ENCODE peak calls at places on chromosomes 11 and 22, in ten cellular contexts. One of them, this sample, is unnamed.

GRCh38 chr11:95108671-95109551 is 19.3 kb downstream of the ENDOD1 start:
- DNase-seq in suprapubic skin: no peak
- DNase-seq in adrenal gland: no peak
- DNase-seq in heart right ventricle: peak
- DNase-seq in CD8-positive, alpha-beta memory T cell: no peak
- DNase-seq in fibroblast of pulmonary artery: peak
- DNase-seq in choroid plexus epithelial cell: peak
- DNase-seq in bronchial epithelial cell: no peak
- DNase-seq in esophagus squamous epithelium: no peak
- DNase-seq in ovary: no peak
- DNase-seq in this sample: peak

GRCh38 chr22:38696606-38697005 is 4.1 kb downstream of the JOSD1 start:
- DNase-seq in suprapubic skin: no peak
- DNase-seq in fibroblast of pulmonary artery: peak
- DNase-seq in CD8-positive, alpha-beta memory T cell: no peak
- DNase-seq in choroid plexus epithelial cell: peak
- DNase-seq in heart right ventricle: peak
- DNase-seq in ovary: no peak
- DNase-seq in esophagus squamous epithelium: no peak
- DNase-seq in bronchial epithelial cell: peak
- DNase-seq in adrenal gland: peak
- DNase-seq in this sample: peak

GRCh38 chr22:20567371-20567847 is 60.0 kb downstream of the MED15 start:
- DNase-seq in fibroblast of pulmonary artery: no peak
- DNase-seq in esophagus squamous epithelium: no peak
- DNase-seq in heart right ventricle: no peak
- DNase-seq in CD8-positive, alpha-beta memory T cell: no peak
- DNase-seq in suprapubic skin: no peak
- DNase-seq in bronchial epithelial cell: peak
- DNase-seq in choroid plexus epithelial cell: no peak
- DNase-seq in adrenal gland: no peak
- DNase-seq in ovary: no peak
- DNase-seq in this sample: peak

GRCh38 chr11:848380-848931 is 5.8 kb downstream of the TSPAN4 start:
- DNase-seq in CD8-positive, alpha-beta memory T cell: peak
- DNase-seq in heart right ventricle: no peak
- DNase-seq in fibroblast of pulmonary artery: peak
- DNase-seq in bronchial epithelial cell: no peak
- DNase-seq in suprapubic skin: no peak
- DNase-seq in esophagus squamous epithelium: no peak
- DNase-seq in choroid plexus epithelial cell: peak
- DNase-seq in ovary: no peak
- DNase-seq in adrenal gland: peak
- DNase-seq in this sample: no peak

GRCh38 chr11:82009133-82009532 is 724.5 kb downstream of the FAM181B start:
- DNase-seq in bronchial epithelial cell: no peak
- DNase-seq in suprapubic skin: no peak
- DNase-seq in CD8-positive, alpha-beta memory T cell: no peak
- DNase-seq in ovary: no peak
- DNase-seq in adrenal gland: no peak
- DNase-seq in heart right ventricle: no peak
- DNase-seq in fibroblast of pulmonary artery: no peak
- DNase-seq in choroid plexus epithelial cell: no peak
- DNase-seq in esophagus squamous epithelium: no peak
- DNase-seq in this sample: no peak

GRCh38 chr11:126134461-126135155 is 71.9 kb upstream of the CDON start:
- DNase-seq in heart right ventricle: no peak
- DNase-seq in CD8-positive, alpha-beta memory T cell: no peak
- DNase-seq in adrenal gland: no peak
- DNase-seq in esophagus squamous epithelium: no peak
- DNase-seq in suprapubic skin: no peak
- DNase-seq in ovary: no peak
- DNase-seq in bronchial epithelial cell: no peak
- DNase-seq in choroid plexus epithelial cell: no peak
- DNase-seq in fibroblast of pulmonary artery: no peak
- DNase-seq in this sample: peak

GRCh38 chr22:42388130-42388797 is 43.9 kb downstream of the NFAM1 start:
- DNase-seq in bronchial epithelial cell: peak
- DNase-seq in ovary: no peak
- DNase-seq in choroid plexus epithelial cell: peak
- DNase-seq in suprapubic skin: no peak
- DNase-seq in fibroblast of pulmonary artery: peak
- DNase-seq in esophagus squamous epithelium: no peak
- DNase-seq in adrenal gland: no peak
- DNase-seq in heart right ventricle: no peak
- DNase-seq in CD8-positive, alpha-beta memory T cell: no peak
- DNase-seq in this sample: no peak

GRCh38 chr11:126733685-126734084 is 266.9 kb downstream of the KIRREL3 start:
- DNase-seq in CD8-positive, alpha-beta memory T cell: no peak
- DNase-seq in ovary: no peak
- DNase-seq in heart right ventricle: no peak
- DNase-seq in suprapubic skin: no peak
- DNase-seq in esophagus squamous epithelium: no peak
- DNase-seq in bronchial epithelial cell: no peak
- DNase-seq in adrenal gland: no peak
- DNase-seq in fibroblast of pulmonary artery: no peak
- DNase-seq in choroid plexus epithelial cell: no peak
- DNase-seq in this sample: no peak

GRCh38 chr11:76148941-76149613 is 57.2 kb downstream of the WNT11 start:
- DNase-seq in fibroblast of pulmonary artery: peak
- DNase-seq in esophagus squamous epithelium: no peak
- DNase-seq in suprapubic skin: no peak
- DNase-seq in ovary: no peak
- DNase-seq in adrenal gland: no peak
- DNase-seq in bronchial epithelial cell: no peak
- DNase-seq in CD8-positive, alpha-beta memory T cell: no peak
- DNase-seq in choroid plexus epithelial cell: peak
- DNase-seq in heart right ventricle: peak
- DNase-seq in this sample: no peak

GRCh38 chr11:120215634-120216033 is 4.8 kb downstream of the OAF start:
- DNase-seq in bronchial epithelial cell: no peak
- DNase-seq in esophagus squamous epithelium: no peak
- DNase-seq in heart right ventricle: peak
- DNase-seq in adrenal gland: peak
- DNase-seq in fibroblast of pulmonary artery: peak
- DNase-seq in suprapubic skin: no peak
- DNase-seq in ovary: peak
- DNase-seq in choroid plexus epithelial cell: peak
- DNase-seq in CD8-positive, alpha-beta memory T cell: no peak
- DNase-seq in this sample: peak

GRCh38 chr11:69013009-69013951 is at the start of gene MRGPRF:
- DNase-seq in CD8-positive, alpha-beta memory T cell: no peak
- DNase-seq in adrenal gland: peak
- DNase-seq in choroid plexus epithelial cell: peak
- DNase-seq in fibroblast of pulmonary artery: peak
- DNase-seq in ovary: peak
- DNase-seq in suprapubic skin: peak
- DNase-seq in esophagus squamous epithelium: no peak
- DNase-seq in bronchial epithelial cell: no peak
- DNase-seq in heart right ventricle: peak
- DNase-seq in this sample: peak

GRCh38 chr11:18588297-18589252 is at the start of gene UEVLD:
- DNase-seq in adrenal gland: peak
- DNase-seq in CD8-positive, alpha-beta memory T cell: peak
- DNase-seq in heart right ventricle: peak
- DNase-seq in choroid plexus epithelial cell: peak
- DNase-seq in bronchial epithelial cell: peak
- DNase-seq in esophagus squamous epithelium: no peak
- DNase-seq in ovary: peak
- DNase-seq in suprapubic skin: peak
- DNase-seq in fibroblast of pulmonary artery: peak
- DNase-seq in this sample: peak

GRCh38 chr11:18594999-18595749 is 4.4 kb upstream of the MISFA start:
- DNase-seq in suprapubic skin: no peak
- DNase-seq in fibroblast of pulmonary artery: no peak
- DNase-seq in esophagus squamous epithelium: no peak
- DNase-seq in ovary: no peak
- DNase-seq in bronchial epithelial cell: peak
- DNase-seq in heart right ventricle: no peak
- DNase-seq in CD8-positive, alpha-beta memory T cell: no peak
- DNase-seq in adrenal gland: peak
- DNase-seq in choroid plexus epithelial cell: peak
- DNase-seq in this sample: peak

GRCh38 chr11:18590573-18590972 is 2.0 kb upstream of the UEVLD start:
- DNase-seq in choroid plexus epithelial cell: no peak
- DNase-seq in CD8-positive, alpha-beta memory T cell: no peak
- DNase-seq in adrenal gland: peak
- DNase-seq in fibroblast of pulmonary artery: no peak
- DNase-seq in suprapubic skin: no peak
- DNase-seq in heart right ventricle: no peak
- DNase-seq in esophagus squamous epithelium: no peak
- DNase-seq in ovary: no peak
- DNase-seq in bronchial epithelial cell: no peak
- DNase-seq in this sample: no peak
- H3K4me3 ChIP-seq in choroid plexus epithelial cell: no peak
- H3K4me3 ChIP-seq in CD8-positive, alpha-beta memory T cell: no peak
- H3K4me3 ChIP-seq in adrenal gland: no peak
- H3K4me3 ChIP-seq in fibroblast of pulmonary artery: no peak
- H3K4me3 ChIP-seq in suprapubic skin: no peak
- H3K4me3 ChIP-seq in heart right ventricle: no peak
- H3K4me3 ChIP-seq in esophagus squamous epithelium: no peak
- H3K4me3 ChIP-seq in ovary: no peak
- H3K4me3 ChIP-seq in bronchial epithelial cell: no peak
- H3K4me3 ChIP-seq in this sample: no peak

GRCh38 chr11:48007677-48008076 is 27.3 kb downstream of the PTPRJ start:
- DNase-seq in choroid plexus epithelial cell: no peak
- DNase-seq in fibroblast of pulmonary artery: no peak
- DNase-seq in CD8-positive, alpha-beta memory T cell: no peak
- DNase-seq in adrenal gland: peak
- DNase-seq in bronchial epithelial cell: no peak
- DNase-seq in ovary: no peak
- DNase-seq in heart right ventricle: no peak
- DNase-seq in suprapubic skin: no peak
- DNase-seq in esophagus squamous epithelium: no peak
- DNase-seq in this sample: peak

GRCh38 chr11:48005133-48005532 is 24.8 kb downstream of the PTPRJ start:
- DNase-seq in choroid plexus epithelial cell: peak
- DNase-seq in fibroblast of pulmonary artery: peak
- DNase-seq in esophagus squamous epithelium: no peak
- DNase-seq in heart right ventricle: no peak
- DNase-seq in bronchial epithelial cell: no peak
- DNase-seq in adrenal gland: no peak
- DNase-seq in CD8-positive, alpha-beta memory T cell: no peak
- DNase-seq in suprapubic skin: no peak
- DNase-seq in ovary: no peak
- DNase-seq in this sample: peak

GRCh38 chr11:48005878-48006277 is 25.5 kb downstream of the PTPRJ start:
- DNase-seq in CD8-positive, alpha-beta memory T cell: no peak
- DNase-seq in ovary: no peak
- DNase-seq in adrenal gland: no peak
- DNase-seq in esophagus squamous epithelium: no peak
- DNase-seq in choroid plexus epithelial cell: no peak
- DNase-seq in bronchial epithelial cell: no peak
- DNase-seq in heart right ventricle: no peak
- DNase-seq in fibroblast of pulmonary artery: no peak
- DNase-seq in suprapubic skin: no peak
- DNase-seq in this sample: no peak

GRCh38 chr11:48004456-48004855 is 24.1 kb downstream of the PTPRJ start:
- DNase-seq in heart right ventricle: no peak
- DNase-seq in bronchial epithelial cell: no peak
- DNase-seq in suprapubic skin: no peak
- DNase-seq in esophagus squamous epithelium: no peak
- DNase-seq in fibroblast of pulmonary artery: no peak
- DNase-seq in adrenal gland: no peak
- DNase-seq in ovary: no peak
- DNase-seq in CD8-positive, alpha-beta memory T cell: no peak
- DNase-seq in choroid plexus epithelial cell: no peak
- DNase-seq in this sample: no peak

DNA sequence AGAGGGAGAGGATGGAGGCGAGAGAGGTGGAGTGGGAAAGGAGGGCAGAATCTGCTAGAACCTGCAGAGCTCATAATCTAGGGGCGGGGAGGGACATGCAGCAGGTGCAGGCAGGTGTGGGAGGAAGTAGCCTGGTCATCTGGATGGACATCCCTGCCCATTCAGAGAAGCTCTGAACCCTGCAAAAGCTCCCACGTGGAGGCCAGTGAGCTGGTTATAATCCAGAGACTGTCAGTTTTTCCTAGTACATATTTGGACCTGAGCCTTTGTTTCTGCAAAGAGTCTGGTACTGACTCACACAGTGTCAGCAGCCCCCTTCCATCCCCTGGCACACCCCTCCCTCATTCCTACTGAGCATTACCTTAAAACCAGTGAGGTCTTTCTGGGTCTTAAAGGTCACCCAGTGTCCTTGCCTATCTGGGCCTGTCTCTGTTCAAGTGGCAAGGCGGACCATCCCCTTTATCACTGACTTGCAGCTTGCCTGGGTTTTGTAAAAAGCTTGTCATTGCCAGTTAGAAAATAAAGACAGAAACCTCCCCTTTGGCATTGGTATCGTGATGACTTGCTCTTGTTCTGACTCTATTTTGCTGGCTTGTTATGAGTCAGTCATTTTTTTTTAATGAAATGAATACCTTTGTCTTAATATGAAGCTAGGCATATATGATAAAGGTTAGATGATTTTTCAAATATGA is 26.1 kb downstream of the PTPRJ start:
- DNase-seq in choroid plexus epithelial cell: peak
- DNase-seq in heart right ventricle: no peak
- DNase-seq in CD8-positive, alpha-beta memory T cell: no peak
- DNase-seq in adrenal gland: no peak
- DNase-seq in bronchial epithelial cell: peak
- DNase-seq in fibroblast of pulmonary artery: peak
- DNase-seq in ovary: no peak
- DNase-seq in suprapubic skin: no peak
- DNase-seq in esophagus squamous epithelium: no peak
- DNase-seq in this sample: peak
- H3K4me3 ChIP-seq in choroid plexus epithelial cell: no peak
- H3K4me3 ChIP-seq in heart right ventricle: no peak
- H3K4me3 ChIP-seq in CD8-positive, alpha-beta memory T cell: peak
- H3K4me3 ChIP-seq in adrenal gland: no peak
- H3K4me3 ChIP-seq in bronchial epithelial cell: no peak
- H3K4me3 ChIP-seq in fibroblast of pulmonary artery: no peak
- H3K4me3 ChIP-seq in ovary: no peak
- H3K4me3 ChIP-seq in suprapubic skin: no peak
- H3K4me3 ChIP-seq in esophagus squamous epithelium: no peak
- H3K4me3 ChIP-seq in this sample: no peak

DNA sequence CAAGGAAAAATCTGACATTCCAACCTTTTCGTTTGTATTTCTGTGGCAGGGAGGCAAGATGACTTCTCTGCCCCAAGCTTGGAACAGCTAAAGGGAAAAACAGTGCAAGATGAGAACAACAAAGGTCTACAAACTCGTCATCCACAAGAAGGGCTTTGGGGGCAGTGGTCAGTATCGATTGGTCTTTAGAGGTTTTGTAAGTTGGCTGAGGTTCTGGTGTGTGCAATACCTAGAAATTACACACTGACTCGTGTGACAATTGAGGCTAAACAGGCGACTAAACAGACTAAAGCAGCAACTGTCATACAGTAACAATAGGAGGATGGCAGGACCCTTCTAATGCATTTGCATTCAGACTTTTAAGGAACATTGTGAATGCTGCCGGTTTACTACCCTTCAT is 994 bp downstream of the DEPDC5 start:
- DNase-seq in fibroblast of pulmonary artery: no peak
- DNase-seq in ovary: no peak
- DNase-seq in choroid plexus epithelial cell: no peak
- DNase-seq in suprapubic skin: no peak
- DNase-seq in CD8-positive, alpha-beta memory T cell: no peak
- DNase-seq in bronchial epithelial cell: no peak
- DNase-seq in adrenal gland: no peak
- DNase-seq in heart right ventricle: no peak
- DNase-seq in esophagus squamous epithelium: no peak
- DNase-seq in this sample: no peak
- H3K4me3 ChIP-seq in fibroblast of pulmonary artery: peak
- H3K4me3 ChIP-seq in ovary: peak
- H3K4me3 ChIP-seq in choroid plexus epithelial cell: peak
- H3K4me3 ChIP-seq in suprapubic skin: peak
- H3K4me3 ChIP-seq in CD8-positive, alpha-beta memory T cell: peak
- H3K4me3 ChIP-seq in bronchial epithelial cell: peak
- H3K4me3 ChIP-seq in adrenal gland: peak
- H3K4me3 ChIP-seq in heart right ventricle: no peak
- H3K4me3 ChIP-seq in esophagus squamous epithelium: peak
- H3K4me3 ChIP-seq in this sample: peak

GRCh38 chr11:27408231-27408630 is 45.2 kb upstream of the CCDC34 start:
- DNase-seq in fibroblast of pulmonary artery: peak
- DNase-seq in CD8-positive, alpha-beta memory T cell: no peak
- DNase-seq in suprapubic skin: no peak
- DNase-seq in adrenal gland: no peak
- DNase-seq in bronchial epithelial cell: no peak
- DNase-seq in esophagus squamous epithelium: no peak
- DNase-seq in ovary: no peak
- DNase-seq in heart right ventricle: no peak
- DNase-seq in choroid plexus epithelial cell: no peak
- DNase-seq in this sample: peak
- H3K4me3 ChIP-seq in fibroblast of pulmonary artery: no peak
- H3K4me3 ChIP-seq in CD8-positive, alpha-beta memory T cell: no peak
- H3K4me3 ChIP-seq in suprapubic skin: no peak
- H3K4me3 ChIP-seq in adrenal gland: no peak
- H3K4me3 ChIP-seq in bronchial epithelial cell: no peak
- H3K4me3 ChIP-seq in esophagus squamous epithelium: no peak
- H3K4me3 ChIP-seq in ovary: no peak
- H3K4me3 ChIP-seq in heart right ventricle: no peak
- H3K4me3 ChIP-seq in choroid plexus epithelial cell: no peak
- H3K4me3 ChIP-seq in this sample: no peak